ENCODE peak calls at places on chromosomes 7 and 10, in four cellular contexts. U, X, E and D are unnamed samples.

GRCh38 chr7:157490465-157490912 is 153.7 kb downstream of the DNAJB6 start:
- DNase-seq in U (peak; percentile 19), X (peak; percentile 66), E (peak; percentile 60), D (peak; percentile 77)

GRCh38 chr7:70574970-70575799 is 556.8 kb upstream of the GALNT17 start:
- DNase-seq in U (no peak), X (no peak), E (no peak), D (no peak)

GRCh38 chr10:99976886-99977391 is 32.8 kb downstream of the DNMBP start:
- DNase-seq in E (no peak), X (no peak), U (peak; percentile 92), D (peak; percentile 82)

GRCh38 chr7:100190059-100190711 is 12.5 kb downstream of the STAG3 start:
- DNase-seq in U (peak; percentile 62), X (peak; percentile 41), E (peak; percentile 55), D (peak; percentile 60)

GRCh38 chr7:91194841-91195240 is 69.4 kb upstream of the FZD1 start:
- DNase-seq in U (no peak), X (no peak), E (no peak), D (no peak)

GRCh38 chr7:152674860-152675760 is 831 bp downstream of the XRCC2 start:
- DNase-seq in U (peak; percentile 29), X (peak; percentile 47), E (peak; percentile 57), D (peak; percentile 53)

GRCh38 chr7:48938539-48938938 is 14.2 kb downstream of the CDC14C start:
- DNase-seq in X (no peak), E (no peak), U (no peak), D (no peak)

GRCh38 chr10:3468919-3469638 is 296.5 kb upstream of the PITRM1 start:
- DNase-seq in U (peak; percentile 96), E (no peak), X (no peak), D (peak; percentile 79)

GRCh38 chr7:19488056-19488455 is 220.8 kb downstream of the POLR1F start:
- DNase-seq in X (no peak), E (no peak), U (no peak), D (no peak)

GRCh38 chr10:107653832-107654287 is 489.4 kb upstream of the SORCS1 start:
- DNase-seq in X (no peak), E (no peak), U (peak; percentile 5), D (no peak)

GRCh38 chr10:129486805-129487204 is 19.8 kb downstream of the MGMT start:
- DNase-seq in E (no peak), X (no peak), U (no peak), D (no peak)

GRCh38 chr10:129495697-129496096 is 28.7 kb downstream of the MGMT start:
- DNase-seq in E (no peak), X (no peak), U (no peak), D (no peak)

GRCh38 chr10:129494740-129495139 is 27.7 kb downstream of the MGMT start:
- DNase-seq in E (no peak), X (no peak), U (no peak), D (no peak)

GRCh38 chr10:129494176-129494575 is 27.1 kb downstream of the MGMT start:
- DNase-seq in X (no peak), E (no peak), U (no peak), D (no peak)

DNA sequence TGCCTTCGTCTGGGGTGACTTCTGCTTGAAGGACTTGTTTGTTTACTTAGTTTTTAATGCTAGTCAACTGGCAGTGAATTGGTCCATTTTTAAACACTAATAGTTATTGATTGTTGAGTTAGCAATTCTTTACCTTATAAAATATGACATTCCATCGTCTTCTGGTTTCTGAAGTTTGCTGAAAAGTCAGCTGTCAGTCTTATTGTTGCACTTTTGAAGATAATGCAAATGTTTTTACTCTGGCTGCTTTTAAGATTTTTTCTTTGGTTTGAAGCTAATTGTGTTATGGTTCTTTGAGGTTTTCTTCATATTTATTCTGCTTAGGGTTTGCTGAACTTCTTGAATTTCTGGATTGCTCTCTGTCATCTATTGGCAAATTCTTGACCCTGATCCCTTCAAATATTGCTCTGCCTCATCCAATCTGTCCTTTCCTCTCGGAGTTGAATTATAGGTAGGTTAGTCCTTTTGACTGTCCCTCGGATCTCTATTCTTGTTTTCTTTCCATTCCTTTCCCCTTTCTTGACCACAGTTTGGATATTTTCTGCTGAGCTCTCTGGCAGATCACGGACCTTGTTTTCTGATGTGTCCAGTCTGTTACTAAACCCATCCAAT is 24.2 kb downstream of the MGMT start:
- DNase-seq in X (no peak), U (peak; percentile 10), E (no peak), D (peak; percentile 33)
- TF ChIP-seq USF2 in X (no peak), U (no peak), E (no peak), D (no peak)

GRCh38 chr10:119515511-119516045 is 26.9 kb downstream of the RGS10 start:
- DNase-seq in E (peak; percentile 46), X (no peak), U (no peak), D (no peak)

GRCh38 chr10:119518936-119519335 is 23.6 kb downstream of the RGS10 start:
- DNase-seq in U (no peak), X (no peak), E (no peak), D (no peak)

GRCh38 chr10:119516381-119517234 is 25.9 kb downstream of the RGS10 start:
- DNase-seq in U (no peak), E (peak; percentile 42), X (no peak), D (no peak)

GRCh38 chr10:119518176-119518575 is 24.3 kb downstream of the RGS10 start:
- DNase-seq in E (no peak), U (no peak), X (no peak), D (no peak)

DNA sequence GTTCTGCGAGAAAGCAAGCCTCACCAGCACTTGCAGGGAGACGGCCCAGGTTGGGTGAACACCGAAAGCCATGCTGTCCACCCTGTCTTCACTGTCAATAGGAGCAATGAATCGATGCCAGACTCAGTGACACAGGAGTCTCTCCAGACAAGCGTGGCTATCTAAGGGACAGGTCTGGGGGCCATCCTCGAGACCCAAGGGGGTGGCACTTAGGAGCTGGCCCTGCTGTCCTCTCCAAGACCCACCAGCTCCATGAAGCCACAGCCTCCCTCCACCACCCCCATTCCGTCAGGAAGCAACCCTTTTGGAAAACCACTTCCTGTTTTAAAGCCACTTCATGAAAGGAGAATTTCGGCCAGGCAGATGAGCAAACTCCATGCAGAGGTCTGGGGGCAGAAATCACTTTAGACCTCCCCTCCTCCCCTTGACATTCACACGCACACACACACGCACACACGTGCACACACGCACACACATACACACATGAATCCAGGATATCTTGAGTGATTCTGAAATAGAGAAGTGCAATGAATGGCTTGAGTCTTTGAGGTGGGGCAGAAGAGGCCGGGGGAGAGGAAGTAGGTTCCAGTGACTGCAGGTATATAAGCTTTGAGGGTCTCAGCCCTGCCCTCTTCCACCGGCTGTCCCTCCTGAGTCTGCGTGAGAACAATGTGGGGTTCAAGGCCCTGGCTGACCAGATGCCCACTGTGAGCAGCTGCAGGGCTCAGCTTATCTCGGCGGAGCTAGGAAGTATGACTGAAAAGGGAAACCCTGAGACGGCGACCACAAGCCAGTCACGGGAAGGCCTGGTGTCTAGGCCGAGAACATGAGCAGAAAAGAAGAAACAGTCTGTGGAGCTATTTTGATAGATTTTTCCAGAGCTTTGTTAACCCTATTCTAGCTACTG is 25.0 kb downstream of the RGS10 start:
- DNase-seq in U (peak; percentile 63), E (no peak), X (no peak), D (no peak)
- TF ChIP-seq MAZ in U (no peak), E (no peak), X (no peak), D (no peak)

GRCh38 chr7:93551063-93551895 is 23.2 kb downstream of the CALCR start:
- DNase-seq in X (peak; percentile 17), U (peak; percentile 56), E (peak; percentile 25), D (peak; percentile 20)
- TF ChIP-seq USF2 in X (no peak), U (no peak), E (no peak), D (no peak)

GRCh38 chr7:107813524-107813923 is 10.5 kb upstream of the SLC26A3 start:
- DNase-seq in X (no peak), E (no peak), U (no peak), D (no peak)
- TF ChIP-seq MAZ in X (no peak), E (no peak), U (no peak), D (no peak)